ENCODE peak calls at places on chromosomes 16 and 17, in six cellular contexts. P is NCI-H1092; K is AG10803; B is activated effector memory CD4-positive, alpha-beta T cell treated with anti-CD3 and anti-CD28 coated beads, Interleukin-2, amount 50 U/mL, for 16 hours; T is AML-193; J is BE2C. O is an unnamed sample.

GRCh38 chr16:27110524-27110896 is 43.8 kb downstream of the C16orf82 start:
- DNase-seq in P (no peak), K (no peak), B (peak), T (no peak), J (no peak), O (no peak)

GRCh38 chr17:65407017-65407416 is 154.4 kb downstream of the AXIN2 start:
- DNase-seq in P (no peak), K (peak), B (no peak), T (no peak), J (no peak), O (no peak)

GRCh38 chr17:79628861-79629547 is 18.2 kb upstream of the RBFOX3 start:
- DNase-seq in P (no peak), K (no peak), B (peak), T (no peak), J (no peak), O (no peak)

GRCh38 chr16:48444574-48444973 is 59.4 kb upstream of the SIAH1 start:
- DNase-seq in P (no peak), K (peak), B (no peak), T (no peak), J (no peak), O (no peak)

GRCh38 chr17:78325076-78325712 is 34.7 kb downstream of the SOCS3 start:
- DNase-seq in P (no peak), K (peak), B (no peak), T (no peak), J (no peak), O (no peak)

GRCh38 chr17:13728751-13729150 is 127.0 kb upstream of the HS3ST3A1 start:
- DNase-seq in P (no peak), K (peak), B (no peak), T (no peak), J (no peak), O (no peak)

GRCh38 chr16:25449802-25450201 is 192.2 kb upstream of the ZKSCAN2 start:
- DNase-seq in P (no peak), K (no peak), B (no peak), T (no peak), J (no peak), O (no peak)

GRCh38 chr16:88922114-88922825 is 54.7 kb downstream of the CBFA2T3 start:
- DNase-seq in P (no peak), K (peak), B (no peak), T (no peak), J (peak), O (no peak)

GRCh38 chr17:57746221-57746620 is 1.1 kb upstream of the CCDC182 start:
- DNase-seq in P (no peak), K (no peak), B (no peak), T (no peak), J (no peak), O (no peak)

GRCh38 chr16:77860944-77861343 is 72.6 kb downstream of the VAT1L start:
- DNase-seq in P (no peak), K (no peak), B (no peak), T (no peak), J (no peak), O (no peak)

GRCh38 chr16:69711115-69711740 is 15.1 kb downstream of the NQO1 start:
- DNase-seq in P (no peak), K (no peak), B (no peak), T (no peak), J (no peak), O (no peak)

GRCh38 chr17:5706835-5707234 is 122.5 kb upstream of the NLRP1 start:
- DNase-seq in P (peak), K (peak), B (peak), T (peak), J (peak), O (peak)

GRCh38 chr17:77738666-77739531 is 219.6 kb upstream of the TNRC6C start:
- DNase-seq in P (no peak), K (no peak), B (peak), T (no peak), J (no peak), O (peak)

GRCh38 chr17:56890390-56890789 is 23.5 kb downstream of the TRIM25 start:
- DNase-seq in P (no peak), K (no peak), B (no peak), T (no peak), J (no peak), O (no peak)

GRCh38 chr17:37787055-37787720 is 42.3 kb upstream of the HNF1B start:
- DNase-seq in P (no peak), K (peak), B (no peak), T (no peak), J (peak), O (no peak)

GRCh38 chr16:65537336-65537735 is 415.5 kb upstream of the CDH11 start:
- DNase-seq in P (no peak), K (peak), B (no peak), T (no peak), J (no peak), O (no peak)

GRCh38 chr17:29084476-29085148 is 41.7 kb downstream of the PIPOX start:
- DNase-seq in P (peak), K (no peak), B (no peak), T (no peak), J (peak), O (no peak)

GRCh38 chr16:53893731-53894435 is 189.9 kb downstream of the FTO start:
- DNase-seq in P (peak), K (peak), B (no peak), T (no peak), J (no peak), O (no peak)

GRCh38 chr16:82936941-82937551 is 310.3 kb downstream of the CDH13 start:
- DNase-seq in P (no peak), K (peak), B (no peak), T (no peak), J (no peak), O (no peak)

GRCh38 chr17:73393962-73394361 is 82.2 kb upstream of the CDC42EP4 start:
- DNase-seq in P (no peak), K (no peak), B (no peak), T (no peak), J (peak), O (no peak)

GRCh38 chr17:66578781-66579489 is 256.0 kb upstream of the CACNG5 start:
- DNase-seq in P (no peak), K (no peak), B (no peak), T (peak), J (no peak), O (no peak)

O was measured in stimulated activated naive CD8-positive, alpha-beta T cell treated with anti-CD3 and anti-CD28 coated beads, Interleukin-15, amount 100 ng/mL, for 72 hours.